ENCODE peak calls at places on chromosome 15, in four cellular contexts. G is HepG2, V is K562, U is GM12878. F is an unnamed sample.

GRCh38 chr15:73991260-73991659 is 835 bp downstream of the STOML1 start:
- DNase-seq in U (no peak), G (no peak), V (no peak), F (no peak)

GRCh38 chr15:82942691-82943090 is 9.8 kb downstream of the HOMER2 start:
- DNase-seq in U (no peak), G (peak), V (no peak), F (peak)

GRCh38 chr15:90774731-90775521 is 57.8 kb downstream of the BLM start:
- DNase-seq in U (no peak), V (no peak), G (no peak), F (peak)

GRCh38 chr15:91942676-91943417 is 89.3 kb downstream of the SLCO3A1 start:
- DNase-seq in G (peak), U (no peak), V (no peak), F (peak)

GRCh38 chr15:60932051-60932915 is 296.8 kb downstream of the RORA start:
- DNase-seq in G (no peak), V (no peak), U (no peak), F (peak)

GRCh38 chr15:27639595-27639994 is 459.5 kb downstream of the OCA2 start:
- DNase-seq in U (no peak), G (no peak), V (no peak), F (no peak)

GRCh38 chr15:38930851-38931572 is 366.4 kb upstream of the RASGRP1 start:
- DNase-seq in V (no peak), G (no peak), U (no peak), F (no peak)

GRCh38 chr15:79629687-79630086 is 197.6 kb downstream of the MINAR1 start:
- DNase-seq in G (no peak), V (no peak), U (no peak), F (no peak)

GRCh38 chr15:73897441-73898261 is 24.3 kb downstream of the TBC1D21 start:
- DNase-seq in G (peak), V (peak), U (no peak), F (peak)

GRCh38 chr15:68151277-68151676 is 53.9 kb downstream of the CALML4 start:
- DNase-seq in U (no peak), V (no peak), G (no peak), F (no peak)

GRCh38 chr15:74129411-74130088 is 836 bp upstream of the ISLR2 start:
- DNase-seq in V (no peak), G (no peak), U (no peak), F (no peak)

GRCh38 chr15:63023351-63023945 is 19.1 kb upstream of the TPM1 start:
- DNase-seq in G (peak), V (no peak), U (no peak), F (no peak)

GRCh38 chr15:42692536-42692935 is 44.4 kb downstream of the CDAN1 start:
- DNase-seq in G (no peak), V (no peak), U (no peak), F (no peak)

GRCh38 chr15:60325905-60326304 is 71.9 kb downstream of the ANXA2 start:
- DNase-seq in V (no peak), U (no peak), G (no peak), F (no peak)

GRCh38 chr15:89776274-89777072 is at the start of gene MESP2:
- DNase-seq in G (peak), U (no peak), V (peak), F (peak)

GRCh38 chr15:88396382-88396781 is 70.8 kb downstream of the MRPL46 start:
- DNase-seq in U (no peak), V (no peak), G (no peak), F (no peak)

GRCh38 chr15:98614681-98615080 is 33.7 kb upstream of the IGF1R start:
- DNase-seq in V (no peak), U (no peak), G (no peak), F (no peak)

GRCh38 chr15:85777291-85778106 is 17.2 kb downstream of the KLHL25 start:
- DNase-seq in U (no peak), V (no peak), G (no peak), F (no peak)

GRCh38 chr15:59439571-59439970 is 1.6 kb downstream of the FAM81A start:
- DNase-seq in U (no peak), G (no peak), V (no peak), F (no peak)

GRCh38 chr15:83644453-83644852 is 9.5 kb upstream of the ADAMTSL3 start:
- DNase-seq in G (no peak), V (no peak), U (no peak), F (no peak)

GRCh38 chr15:76470691-76471090 is 134.1 kb downstream of the ISL2 start:
- DNase-seq in G (no peak), U (no peak), V (no peak), F (no peak)

DNA sequence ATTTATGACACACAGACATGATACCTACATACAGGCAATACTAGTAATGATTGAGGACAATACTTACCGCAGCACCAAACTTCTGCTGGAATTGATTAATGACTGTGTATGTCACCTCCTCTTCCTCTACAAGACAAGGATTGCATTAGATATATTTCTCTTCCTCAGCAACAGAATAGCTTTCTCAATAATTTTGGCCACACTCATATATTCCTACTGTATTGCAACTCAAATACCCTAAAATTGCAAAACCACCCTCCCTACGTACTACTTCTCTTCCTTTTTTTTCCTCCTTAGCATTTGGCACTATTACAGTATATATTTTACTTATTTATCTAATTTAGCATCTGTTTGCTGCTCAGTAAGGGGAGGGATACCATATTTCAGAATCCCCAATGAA is 14.8 kb downstream of the EXD1 start:
- DNase-seq in U (no peak), G (no peak), V (no peak), F (no peak)
- TF ChIP-seq REST in U (no peak), G (no peak), V (no peak), F (no peak)

GRCh38 chr15:40420071-40420713 is 14.6 kb downstream of the IVD start:
- DNase-seq in G (no peak), U (no peak), V (no peak), F (no peak)
- TF ChIP-seq ESRRA in G (no peak), U (no peak), V (no peak), F (no peak)

GRCh38 chr15:69544349-69545113 is 91.9 kb downstream of the RPLP1 start:
- DNase-seq in V (no peak), U (no peak), G (no peak), F (no peak)
- TF ChIP-seq REST in V (no peak), U (no peak), G (no peak), F (no peak)

DNA sequence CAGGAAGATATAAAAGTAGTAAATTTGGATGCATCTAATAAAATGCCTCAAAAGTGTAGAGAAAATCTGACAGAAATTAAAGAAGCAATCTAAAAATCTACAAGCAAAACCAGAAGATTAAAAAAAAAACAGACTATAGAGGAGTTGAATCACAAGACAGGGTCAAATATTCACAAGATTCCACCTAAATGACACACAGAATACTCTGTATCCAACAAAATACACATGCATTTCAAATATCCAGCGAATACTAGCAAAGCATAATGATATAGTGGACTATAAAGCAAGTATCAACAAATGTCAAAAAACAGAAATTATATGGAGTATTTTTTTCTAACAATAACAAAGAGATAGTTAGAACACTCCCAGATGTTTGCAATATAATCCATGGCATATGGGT is 20.5 kb upstream of the ACTC1 start:
- DNase-seq in V (no peak), U (no peak), G (no peak), F (no peak)
- TF ChIP-seq ESRRA in V (no peak), U (no peak), G (no peak), F (no peak)

DNA sequence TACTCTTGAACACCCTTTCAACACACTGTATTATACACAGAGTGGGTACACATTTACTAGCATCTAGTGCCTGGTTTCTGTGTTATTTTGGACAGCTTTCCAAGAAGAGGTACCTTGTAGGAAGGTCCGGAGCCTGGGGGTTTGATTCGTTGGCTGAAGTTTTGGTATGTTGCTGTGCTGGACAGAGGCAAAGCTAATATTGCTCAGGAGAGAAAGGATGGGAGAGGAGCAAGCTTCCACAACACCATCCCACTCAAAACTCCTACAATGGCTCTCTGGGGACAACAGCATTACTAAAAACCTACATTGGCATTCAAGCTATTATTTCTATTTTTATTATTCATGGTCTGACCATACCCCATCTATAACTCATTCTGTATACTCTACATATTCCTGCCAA is 1.1 kb upstream of the LYSMD2 start:
- DNase-seq in U (no peak), G (no peak), V (no peak), F (no peak)
- TF ChIP-seq REST in U (peak), G (peak), V (peak), F (peak)

DNA sequence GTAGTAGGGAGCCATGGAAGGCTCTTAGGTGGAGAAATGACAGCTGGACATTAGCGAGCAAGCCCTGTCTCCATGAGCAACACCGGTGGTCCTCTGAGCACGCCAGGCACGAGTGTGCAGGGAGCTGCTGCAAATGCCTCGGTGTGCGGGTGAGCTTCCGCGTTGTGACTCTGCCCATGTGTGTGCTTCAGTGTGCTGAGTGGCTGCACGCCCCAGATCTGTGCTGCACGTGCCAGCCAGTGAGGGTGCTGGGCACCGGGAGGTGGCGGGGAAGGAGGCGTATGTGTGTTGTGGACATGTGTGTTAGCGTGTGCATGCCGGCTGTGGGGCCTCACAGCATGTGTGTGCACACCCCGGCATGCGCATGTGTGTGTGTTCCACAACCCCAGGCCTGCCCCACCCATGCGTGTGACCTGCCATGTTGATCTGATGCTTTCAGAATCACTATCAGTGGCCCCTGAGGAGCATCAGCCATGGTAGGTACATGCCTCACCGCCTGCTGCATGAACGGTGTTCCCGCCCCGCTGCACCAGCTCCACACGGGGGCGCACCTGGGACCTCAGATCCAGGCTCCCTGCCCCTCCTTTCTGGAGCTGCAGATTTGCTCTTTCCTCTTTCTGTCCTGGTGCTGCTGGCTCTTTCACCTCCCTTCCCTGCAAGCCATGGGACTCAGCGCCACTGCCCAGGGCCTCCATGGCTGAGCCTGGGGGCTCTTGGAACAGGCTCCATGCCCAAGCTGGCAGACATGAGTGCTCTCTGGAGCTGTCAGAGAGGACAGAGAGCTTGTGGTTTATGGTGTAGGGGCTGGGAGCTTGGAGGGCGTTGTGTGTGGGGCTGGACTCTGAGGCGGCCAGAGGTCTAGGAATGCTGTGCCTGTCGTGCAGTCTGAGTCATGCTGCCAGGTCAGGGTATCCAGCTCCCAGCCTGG is 169.4 kb downstream of the TBC1D2B start:
- DNase-seq in G (peak), U (no peak), V (peak), F (no peak)
- TF ChIP-seq ESRRA in G (no peak), U (no peak), V (no peak), F (no peak)

GRCh38 chr15:81268340-81268739 is 55.6 kb downstream of the STARD5 start:
- DNase-seq in U (no peak), G (no peak), V (no peak), F (no peak)

GRCh38 chr15:81265944-81266775 is 57.8 kb downstream of the STARD5 start:
- DNase-seq in G (peak), U (no peak), V (peak), F (peak)

GRCh38 chr15:81264072-81264857 is 59.7 kb downstream of the STARD5 start:
- DNase-seq in U (no peak), G (no peak), V (no peak), F (no peak)

GRCh38 chr15:81263477-81263876 is 60.5 kb downstream of the STARD5 start:
- DNase-seq in U (no peak), V (no peak), G (no peak), F (no peak)

DNA sequence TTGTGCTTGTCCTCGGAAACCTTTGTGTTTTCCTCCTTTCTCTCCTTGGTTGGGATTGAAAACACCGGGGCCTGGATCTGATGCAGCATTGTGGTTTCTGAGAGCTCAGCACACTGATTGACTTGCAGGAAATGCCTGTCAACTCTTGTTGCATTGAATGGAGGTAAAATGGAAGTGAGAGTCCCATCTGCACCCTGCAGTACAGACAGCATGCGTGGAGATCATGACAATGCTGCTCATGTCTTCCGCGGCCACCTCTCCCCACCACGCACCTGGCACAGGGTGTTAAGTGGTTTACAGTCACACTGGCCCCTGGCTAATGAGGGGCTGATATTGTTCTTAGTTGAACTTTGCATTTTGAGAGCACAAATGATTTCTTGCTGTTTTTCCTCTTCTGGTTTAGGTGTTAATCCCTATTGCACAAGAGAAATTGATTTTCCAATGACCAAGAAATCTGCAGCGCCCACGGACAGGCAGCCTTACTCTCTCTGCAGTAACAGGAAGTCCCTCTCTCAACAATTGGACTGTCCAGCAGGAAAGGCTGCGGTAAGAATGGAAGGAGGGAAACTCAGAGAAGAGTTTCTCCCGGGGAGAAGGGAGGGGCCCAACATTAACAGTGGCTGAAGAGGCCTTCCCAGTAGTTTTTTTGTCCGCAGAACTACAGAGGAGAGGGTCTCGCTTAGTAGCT is 58.5 kb downstream of the STARD5 start:
- DNase-seq in G (no peak), V (no peak), U (no peak), F (no peak)
- TF ChIP-seq REST in G (no peak), V (no peak), U (no peak), F (no peak)

GRCh38 chr15:29696950-29697738 is 125.1 kb downstream of the TJP1 start:
- DNase-seq in G (no peak), V (no peak), U (no peak), F (no peak)

GRCh38 chr15:29700296-29700695 is 122.0 kb downstream of the TJP1 start:
- DNase-seq in V (no peak), G (peak), U (no peak), F (no peak)

GRCh38 chr15:29698030-29698701 is 124.1 kb downstream of the TJP1 start:
- DNase-seq in G (peak), U (no peak), V (no peak), F (peak)

GRCh38 chr15:29701151-29701550 is 121.1 kb downstream of the TJP1 start:
- DNase-seq in G (no peak), V (no peak), U (no peak), F (no peak)

GRCh38 chr15:29699791-29700190 is 122.5 kb downstream of the TJP1 start:
- DNase-seq in V (no peak), U (no peak), G (no peak), F (no peak)
- TF ChIP-seq ESRRA in V (no peak), U (no peak), G (no peak), F (no peak)

F was measured in A549.